ENCODE peak calls at places on chromosome 3, in nine cellular contexts. Y is brain microvascular endothelial cell, Z is left lung, X is heart right ventricle, Q is astrocyte of the spinal cord, U is IMR-90, F is A673, K is endothelial cell, J is GM13977. S is an unnamed sample.

GRCh38 chr3:43522702-43523362 is 99.0 kb downstream of the ANO10 start:
- DNase-seq in Y (no peak), Z (no peak), X (no peak), Q (peak; percentile 11), U (peak; percentile 73), F (no peak), K (no peak), J (no peak), S (no peak)

GRCh38 chr3:196135693-196136639 is 54.1 kb upstream of the TFRC start:
- DNase-seq in Y (no peak), Z (peak; percentile 78), X (no peak), Q (no peak), U (no peak), F (no peak), K (no peak), J (no peak), S (peak; percentile 82)

GRCh38 chr3:18264331-18264730 is 160.8 kb downstream of the SATB1 start:
- DNase-seq in Y (no peak), Z (no peak), X (no peak), Q (no peak), U (no peak), F (no peak), K (no peak), J (no peak), S (no peak)

GRCh38 chr3:52530918-52531635 is 2.6 kb downstream of the NT5DC2 start:
- DNase-seq in Y (no peak), Z (peak; percentile 32), X (peak; percentile 48), Q (no peak), U (no peak), F (no peak), K (peak; percentile 9), J (no peak), S (peak; percentile 94)

GRCh38 chr3:12490547-12490946 is 6.3 kb downstream of the TSEN2 start:
- DNase-seq in Y (no peak), Z (no peak), X (no peak), Q (no peak), U (no peak), F (no peak), K (no peak), J (no peak), S (no peak)

GRCh38 chr3:149179225-149179624 is 42.4 kb downstream of the CP start:
- DNase-seq in Y (no peak), Z (no peak), X (no peak), Q (peak; percentile 24), U (peak; percentile 78), F (no peak), K (no peak), J (no peak), S (no peak)

GRCh38 chr3:51686512-51687215 is 15.6 kb downstream of the TEX264 start:
- DNase-seq in Y (no peak), Z (peak; percentile 66), X (peak; percentile 87), Q (no peak), U (peak; percentile 8), F (no peak), K (no peak), J (peak; percentile 64), S (peak; percentile 84)

GRCh38 chr3:117752984-117753717 is 1043.6 kb downstream of the TUSC7 start:
- DNase-seq in Y (no peak), Z (no peak), X (no peak), Q (peak; percentile 44), U (peak; percentile 90), F (peak; percentile 11), K (no peak), J (no peak), S (no peak)

GRCh38 chr3:59980576-59980975 is 930.8 kb upstream of the CFAP20DC start:
- DNase-seq in Y (no peak), Z (no peak), X (no peak), Q (no peak), U (no peak), F (no peak), K (no peak), J (no peak), S (no peak)

GRCh38 chr3:17412950-17413530 is 329.4 kb downstream of the TBC1D5 start:
- DNase-seq in Y (peak; percentile 52), Z (no peak), X (peak; percentile 8), Q (peak; percentile 65), U (peak; percentile 64), F (peak; percentile 60), K (peak; percentile 25), J (peak; percentile 28), S (peak; percentile 37)

GRCh38 chr3:3366391-3366790 is 186.9 kb upstream of the CRBN start:
- DNase-seq in Y (no peak), Z (no peak), X (peak; percentile 10), Q (no peak), U (no peak), F (no peak), K (no peak), J (no peak), S (no peak)

GRCh38 chr3:177314897-177315296 is 117.6 kb upstream of the TBL1XR1 start:
- DNase-seq in Y (no peak), Z (no peak), X (no peak), Q (no peak), U (no peak), F (no peak), K (no peak), J (peak; percentile 56), S (no peak)

GRCh38 chr3:157369712-157370447 is 66.8 kb upstream of the PTX3 start:
- DNase-seq in Y (no peak), Z (no peak), X (no peak), Q (peak; percentile 81), U (no peak), F (peak; percentile 98), K (no peak), J (no peak), S (no peak)

GRCh38 chr3:172096881-172097420 is 57.6 kb downstream of the FNDC3B start:
- DNase-seq in Y (peak; percentile 71), Z (no peak), X (no peak), Q (peak; percentile 76), U (peak; percentile 75), F (peak; percentile 60), K (no peak), J (no peak), S (peak; percentile 76)

GRCh38 chr3:9080165-9080564 is 116.9 kb upstream of the RAD18 start:
- DNase-seq in Y (peak; percentile 13), Z (no peak), X (no peak), Q (no peak), U (peak; percentile 23), F (no peak), K (no peak), J (no peak), S (no peak)

GRCh38 chr3:9079674-9080073 is 116.4 kb upstream of the RAD18 start:
- DNase-seq in Y (peak; percentile 7), Z (no peak), X (no peak), Q (no peak), U (no peak), F (no peak), K (no peak), J (no peak), S (no peak)

GRCh38 chr3:9081201-9081818 is 118.0 kb upstream of the RAD18 start:
- DNase-seq in Y (no peak), Z (no peak), X (no peak), Q (no peak), U (no peak), F (no peak), K (no peak), J (no peak), S (no peak)

GRCh38 chr3:9076985-9077384 is 113.7 kb upstream of the RAD18 start:
- DNase-seq in Y (no peak), Z (no peak), X (no peak), Q (no peak), U (no peak), F (peak; percentile 11), K (no peak), J (no peak), S (no peak)

DNA sequence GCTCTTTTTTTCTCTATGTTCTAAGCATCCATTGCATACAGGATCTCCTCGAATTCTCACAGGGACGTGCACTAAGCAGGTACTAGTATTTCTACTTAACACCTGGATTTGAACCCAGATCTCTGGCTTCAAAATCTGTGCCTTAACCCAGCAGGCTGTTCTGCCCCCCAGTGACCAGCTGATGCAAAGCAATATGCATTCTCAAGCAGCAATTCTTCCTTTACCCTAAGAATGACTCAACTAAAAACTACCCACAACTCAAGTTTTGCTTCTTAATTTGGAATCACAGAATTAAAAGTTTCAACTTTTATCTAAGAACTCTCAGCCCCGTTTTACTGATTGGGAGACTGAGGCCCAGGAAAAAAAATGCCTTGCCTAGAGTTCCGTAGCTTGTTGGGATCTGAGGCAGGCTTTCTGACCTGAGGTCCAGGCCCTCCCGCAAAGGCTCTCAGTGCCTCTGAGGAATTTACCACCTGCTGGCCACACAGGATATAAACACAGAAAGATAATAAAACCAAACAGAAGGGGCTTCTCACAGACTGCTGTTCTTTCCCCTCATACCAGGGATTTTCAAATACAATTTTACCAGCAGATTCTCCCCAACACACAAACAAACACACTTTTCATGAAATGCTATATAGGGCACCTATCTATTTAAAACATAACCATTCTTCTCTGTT is 115.4 kb upstream of the RAD18 start:
- DNase-seq in Y (no peak), Z (no peak), X (no peak), Q (no peak), U (no peak), F (peak; percentile 21), K (peak; percentile 19), J (no peak), S (no peak)
- TF ChIP-seq CTCF in Y (peak; percentile 22), Z (no peak), X (no peak), Q (no peak), U (no peak), F (no peak), K (peak; percentile 37), J (peak; percentile 19), S (no peak)

GRCh38 chr3:45679805-45680204 is 9.4 kb upstream of the SACM1L start:
- DNase-seq in Y (no peak), Z (no peak), X (no peak), Q (no peak), U (no peak), F (no peak), K (no peak), J (no peak), S (no peak)
- TF ChIP-seq CTCF in Y (no peak), Z (no peak), X (no peak), Q (no peak), U (no peak), F (no peak), K (no peak), J (no peak), S (no peak)

DNA sequence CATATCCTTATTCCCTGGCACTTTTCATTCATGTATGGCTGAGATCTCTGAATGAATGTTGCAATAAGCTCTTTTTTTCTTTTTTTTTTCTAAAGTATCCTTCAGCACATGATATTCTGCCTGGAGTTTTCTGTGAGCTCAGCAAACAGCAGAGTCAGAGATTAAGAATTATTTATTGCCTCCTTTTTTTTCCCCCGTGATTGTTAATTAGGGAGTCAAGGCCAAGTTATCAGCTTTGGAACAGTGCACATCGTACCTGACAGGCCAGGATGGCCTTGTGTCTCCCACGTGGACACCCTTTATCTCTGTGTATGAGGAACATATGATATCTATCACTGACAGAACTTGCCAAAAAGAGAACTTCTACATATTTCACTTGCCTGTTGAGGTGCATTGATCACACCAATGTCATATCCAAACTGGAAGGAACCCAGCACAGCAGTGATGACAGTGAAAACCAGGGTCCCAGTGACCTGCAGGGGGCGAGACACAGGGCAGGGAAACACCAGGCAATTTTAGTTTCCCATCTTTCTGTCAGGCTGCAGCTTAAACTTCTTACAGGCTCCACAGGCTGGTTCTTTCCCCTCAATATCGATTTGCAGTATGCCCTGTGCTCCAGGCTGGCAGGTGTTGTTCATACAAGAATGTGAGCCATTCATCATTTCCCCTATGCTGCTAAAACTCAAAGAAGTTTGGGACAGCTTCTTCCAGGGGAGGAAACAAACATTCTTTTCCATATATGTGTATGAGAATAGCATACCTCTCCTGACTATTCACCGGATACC is 8.2 kb downstream of the SLC2A2 start:
- DNase-seq in Y (no peak), Z (no peak), X (no peak), Q (no peak), U (no peak), F (no peak), K (peak; percentile 48), J (no peak), S (no peak)
- TF ChIP-seq CTCF in Y (peak; percentile 57), Z (no peak), X (no peak), Q (peak; percentile 36), U (peak; percentile 22), F (peak; percentile 36), K (peak; percentile 52), J (peak; percentile 16), S (peak; percentile 40)

GRCh38 chr3:13686332-13686731 is 137.4 kb downstream of the FBLN2 start:
- DNase-seq in Y (no peak), Z (no peak), X (no peak), Q (no peak), U (no peak), F (no peak), K (no peak), J (no peak), S (peak; percentile 71)
- TF ChIP-seq CTCF in Y (no peak), Z (no peak), X (no peak), Q (no peak), U (no peak), F (no peak), K (no peak), J (no peak), S (no peak)

S was measured in osteoblast.